ENCODE peak calls at places on chromosomes 3 and 15, in nine cellular contexts. O is GM04504; T is G401; C is naive thymus-derived CD8-positive, alpha-beta T cell; I is effector CD4-positive, alpha-beta T cell; U is Panc1; W is fibroblast of pulmonary artery; P is neural progenitor cell; S is CD8-positive, alpha-beta T cell. A is an unnamed sample.

GRCh38 chr15:53434174-53434678 is 325.2 kb downstream of the WDR72 start:
- DNase-seq in O (no peak), T (no peak), C (no peak), I (no peak), U (no peak), W (no peak), P (no peak), S (no peak), A (no peak)

GRCh38 chr3:12449889-12450682 is 34.2 kb upstream of the TSEN2 start:
- DNase-seq in O (no peak), T (no peak), C (no peak), I (no peak), U (no peak), W (no peak), P (no peak), S (no peak), A (no peak)

GRCh38 chr3:148435534-148435933 is 262.2 kb upstream of the AGTR1 start:
- DNase-seq in O (no peak), T (no peak), C (no peak), I (no peak), U (no peak), W (no peak), P (no peak), S (no peak), A (no peak)

GRCh38 chr3:10599444-10599843 is 94.1 kb upstream of the ATP2B2 start:
- DNase-seq in O (no peak), T (no peak), C (no peak), I (no peak), U (no peak), W (no peak), P (no peak), S (no peak), A (no peak)

GRCh38 chr3:124084398-124084881 is 92.5 kb upstream of the ROPN1 start:
- DNase-seq in O (peak; percentile 78), T (no peak), C (no peak), I (no peak), U (no peak), W (no peak), P (no peak), S (no peak), A (no peak)

GRCh38 chr3:153221748-153222162 is 59.7 kb downstream of the RAP2B start:
- DNase-seq in O (peak; percentile 85), T (no peak), C (peak; percentile 75), I (peak; percentile 74), U (peak; percentile 43), W (peak; percentile 100), P (no peak), S (peak; percentile 86), A (peak; percentile 99)

GRCh38 chr3:18027161-18027939 is 284.9 kb upstream of the TBC1D5 start:
- DNase-seq in O (no peak), T (no peak), C (no peak), I (no peak), U (no peak), W (peak; percentile 8), P (no peak), S (no peak), A (peak; percentile 14)

GRCh38 chr3:149476135-149476684 is 1.7 kb downstream of the TM4SF4 start:
- DNase-seq in O (no peak), T (no peak), C (no peak), I (no peak), U (no peak), W (no peak), P (no peak), S (no peak), A (no peak)

GRCh38 chr3:168647582-168647981 is 551.9 kb upstream of the GOLIM4 start:
- DNase-seq in O (no peak), T (no peak), C (no peak), I (no peak), U (no peak), W (no peak), P (no peak), S (no peak), A (no peak)

GRCh38 chr3:169082076-169082475 is 581.4 kb downstream of the MECOM start:
- DNase-seq in O (no peak), T (no peak), C (no peak), I (no peak), U (no peak), W (peak; percentile 25), P (no peak), S (no peak), A (peak; percentile 10)

GRCh38 chr3:63724987-63725386 is 72.5 kb downstream of the SNTN start:
- DNase-seq in O (peak; percentile 58), T (no peak), C (no peak), I (no peak), U (no peak), W (peak; percentile 82), P (no peak), S (no peak), A (peak; percentile 74)

GRCh38 chr15:70319466-70319865 is 221.7 kb upstream of the TLE3 start:
- DNase-seq in O (no peak), T (no peak), C (no peak), I (no peak), U (no peak), W (no peak), P (no peak), S (no peak), A (no peak)

GRCh38 chr3:100100454-100100853 is 13.8 kb downstream of the FILIP1L start:
- DNase-seq in O (no peak), T (no peak), C (no peak), I (no peak), U (no peak), W (no peak), P (no peak), S (no peak), A (no peak)

GRCh38 chr3:14516738-14517345 is 23.3 kb downstream of the GRIP2 start:
- DNase-seq in O (no peak), T (no peak), C (no peak), I (no peak), U (no peak), W (no peak), P (no peak), S (no peak), A (no peak)

GRCh38 chr3:53822331-53822741 is 23.9 kb downstream of the CHDH start:
- DNase-seq in O (no peak), T (no peak), C (no peak), I (no peak), U (no peak), W (no peak), P (no peak), S (no peak), A (no peak)

GRCh38 chr3:42025388-42026138 is 63.7 kb upstream of the ULK4 start:
- DNase-seq in O (peak; percentile 94), T (peak; percentile 64), C (no peak), I (no peak), U (no peak), W (peak; percentile 98), P (peak; percentile 95), S (no peak), A (peak; percentile 96)

GRCh38 chr3:20182206-20182605 is 3.8 kb downstream of the SGO1 start:
- DNase-seq in O (no peak), T (no peak), C (no peak), I (no peak), U (no peak), W (no peak), P (no peak), S (no peak), A (no peak)

GRCh38 chr15:78716651-78717050 is 75.6 kb upstream of the CHRNB4 start:
- DNase-seq in O (no peak), T (no peak), C (no peak), I (no peak), U (no peak), W (no peak), P (no peak), S (no peak), A (peak; percentile 34)

GRCh38 chr15:67700023-67700422 is 125.3 kb upstream of the SKOR1 start:
- DNase-seq in O (peak; percentile 27), T (no peak), C (no peak), I (no peak), U (no peak), W (no peak), P (no peak), S (no peak), A (peak; percentile 49)

GRCh38 chr15:42408178-42408577 is 48.9 kb downstream of the CAPN3 start:
- DNase-seq in O (no peak), T (no peak), C (no peak), I (no peak), U (no peak), W (no peak), P (no peak), S (no peak), A (no peak)

GRCh38 chr3:52053307-52054304 is 2.8 kb downstream of the DUSP7 start:
- DNase-seq in O (no peak), T (no peak), C (no peak), I (no peak), U (no peak), W (peak; percentile 54), P (peak; percentile 44), S (peak; percentile 61), A (no peak)

GRCh38 chr3:11581237-11582122 is 62.2 kb downstream of the VGLL4 start:
- DNase-seq in O (no peak), T (peak; percentile 70), C (no peak), I (no peak), U (no peak), W (no peak), P (peak; percentile 37), S (no peak), A (no peak)

GRCh38 chr3:18744472-18744871 is 319.3 kb upstream of the SATB1 start:
- DNase-seq in O (no peak), T (no peak), C (no peak), I (no peak), U (no peak), W (no peak), P (no peak), S (no peak), A (no peak)

GRCh38 chr3:5275529-5275928 is 88.0 kb downstream of the EDEM1 start:
- DNase-seq in O (peak; percentile 18), T (no peak), C (no peak), I (no peak), U (no peak), W (peak; percentile 8), P (no peak), S (no peak), A (no peak)

GRCh38 chr3:86269364-86270155 is 721.4 kb downstream of the VGLL3 start:
- DNase-seq in O (no peak), T (no peak), C (no peak), I (no peak), U (no peak), W (no peak), P (no peak), S (no peak), A (no peak)

GRCh38 chr15:59268199-59268979 is 61.7 kb downstream of the LDHAL6B start:
- DNase-seq in O (peak; percentile 22), T (no peak), C (no peak), I (no peak), U (no peak), W (no peak), P (no peak), S (no peak), A (peak; percentile 66)

GRCh38 chr15:59456114-59456513 is 18.1 kb downstream of the FAM81A start:
- DNase-seq in O (no peak), T (no peak), C (no peak), I (no peak), U (no peak), W (no peak), P (no peak), S (no peak), A (no peak)

GRCh38 chr3:12891391-12891984 is 50.1 kb upstream of the RPL32 start:
- DNase-seq in O (no peak), T (no peak), C (no peak), I (no peak), U (peak; percentile 15), W (no peak), P (no peak), S (no peak), A (no peak)

GRCh38 chr15:31261266-31262142 is 65.1 kb upstream of the KLF13 start:
- DNase-seq in O (no peak), T (no peak), C (no peak), I (no peak), U (no peak), W (no peak), P (no peak), S (no peak), A (no peak)

GRCh38 chr3:141796436-141797166 is 33.4 kb downstream of the GRK7 start:
- DNase-seq in O (no peak), T (no peak), C (peak; percentile 37), I (peak; percentile 41), U (no peak), W (no peak), P (no peak), S (peak; percentile 74), A (peak; percentile 79)

GRCh38 chr3:156635034-156635433 is 39.4 kb upstream of the TIPARP start:
- DNase-seq in O (no peak), T (no peak), C (no peak), I (no peak), U (no peak), W (no peak), P (no peak), S (no peak), A (no peak)